ENCODE peak calls at places on chromosomes 4 and X, in four cellular contexts. L is AG04450, V is testis, A is HFFc6. Y is an unnamed sample.

GRCh38 chrX:63503541-63503940 is 152.4 kb upstream of the SPIN4 start:
- DNase-seq in L (no peak), V (no peak), A (peak), Y (peak)

GRCh38 chr4:128513664-128514484 is 226.3 kb upstream of the PGRMC2 start:
- DNase-seq in L (no peak), V (no peak), A (no peak), Y (peak)

GRCh38 chr4:140094701-140095420 is 59.1 kb downstream of the MAML3 start:
- DNase-seq in L (no peak), V (peak), A (no peak), Y (no peak)

GRCh38 chr4:110735691-110736090 is 112.8 kb upstream of the PITX2 start:
- DNase-seq in L (no peak), V (peak), A (no peak), Y (peak)

GRCh38 chr4:67282749-67283148 is 262.6 kb downstream of the CENPC start:
- DNase-seq in L (no peak), V (no peak), A (no peak), Y (no peak)

GRCh38 chr4:168273838-168274237 is 44.7 kb downstream of the DDX60 start:
- DNase-seq in L (no peak), V (no peak), A (no peak), Y (no peak)

GRCh38 chrX:107736781-107737531 is 38.6 kb downstream of the TSC22D3 start:
- DNase-seq in L (no peak), V (no peak), A (no peak), Y (no peak)

GRCh38 chrX:44462851-44463250 is 79.8 kb downstream of the FUNDC1 start:
- DNase-seq in L (no peak), V (no peak), A (peak), Y (peak)

GRCh38 chr4:94304365-94304971 is 38.2 kb downstream of the HPGDS start:
- DNase-seq in L (no peak), V (peak), A (no peak), Y (peak)

GRCh38 chrX:78330068-78330467 is 2.7 kb upstream of the CYSLTR1 start:
- DNase-seq in L (no peak), V (no peak), A (no peak), Y (no peak)

GRCh38 chr4:101599620-101600019 is 190.9 kb upstream of the BANK1 start:
- DNase-seq in L (no peak), V (no peak), A (no peak), Y (peak)

GRCh38 chrX:110032534-110033161 is 29.7 kb downstream of the TMEM164 start:
- DNase-seq in L (no peak), V (no peak), A (no peak), Y (peak)

GRCh38 chr4:159258889-159259560 is 156.1 kb downstream of the RAPGEF2 start:
- DNase-seq in L (no peak), V (no peak), A (no peak), Y (no peak)

GRCh38 chr4:176671532-176671931 is 121.2 kb downstream of the VEGFC start:
- DNase-seq in L (no peak), V (no peak), A (no peak), Y (no peak)

GRCh38 chrX:52424658-52425057 is 55.8 kb downstream of the XAGE2 start:
- DNase-seq in L (no peak), V (no peak), A (peak), Y (peak)

GRCh38 chr4:11428701-11429571 is at the start of gene HS3ST1:
- DNase-seq in L (no peak), V (peak), A (no peak), Y (peak)

GRCh38 chrX:132219343-132219768 is at the start of gene RAP2C:
- DNase-seq in L (no peak), V (peak), A (peak), Y (peak)

GRCh38 chrX:72095370-72095769 is 36.3 kb downstream of the RTL5 start:
- DNase-seq in L (no peak), V (no peak), A (no peak), Y (no peak)

GRCh38 chr4:97496298-97496873 is 646.9 kb downstream of the STPG2 start:
- DNase-seq in L (no peak), V (no peak), A (no peak), Y (no peak)

GRCh38 chr4:96472103-96472867 is 632.4 kb downstream of the PDHA2 start:
- DNase-seq in L (no peak), V (no peak), A (no peak), Y (no peak)

GRCh38 chr4:39227906-39228305 is 45.6 kb downstream of the WDR19 start:
- DNase-seq in L (no peak), V (no peak), A (no peak), Y (peak)

GRCh38 chrX:18036394-18036793 is 175.3 kb upstream of the RAI2 start:
- DNase-seq in L (no peak), V (no peak), A (no peak), Y (no peak)

GRCh38 chrX:153333271-153333670 is 682 bp upstream of the ZNF275 start:
- DNase-seq in L (no peak), V (no peak), A (peak), Y (peak)

GRCh38 chr4:95250544-95251137 is 298.1 kb downstream of the UNC5C start:
- DNase-seq in L (no peak), V (no peak), A (no peak), Y (no peak)

GRCh38 chr4:81724925-81725329 is 253.2 kb upstream of the RASGEF1B start:
- DNase-seq in L (no peak), V (peak), A (no peak), Y (peak)

GRCh38 chr4:125956281-125956680 is 641.5 kb downstream of the FAT4 start:
- DNase-seq in L (no peak), V (no peak), A (peak), Y (no peak)

GRCh38 chr4:76028242-76028859 is 5.1 kb upstream of the CXCL10 start:
- DNase-seq in L (no peak), V (no peak), A (no peak), Y (no peak)

GRCh38 chr4:81922271-81922775 is 450.6 kb upstream of the RASGEF1B start:
- DNase-seq in L (no peak), V (no peak), A (no peak), Y (no peak)

GRCh38 chr4:81215219-81215892 is at the start of gene PRKG2:
- DNase-seq in L (no peak), V (peak), A (no peak), Y (peak)

GRCh38 chrX:74449937-74450330 is 28.6 kb downstream of the SLC16A2 start:
- DNase-seq in L (no peak), V (no peak), A (peak), Y (peak)

GRCh38 chrX:18929775-18930174 is 54.1 kb downstream of the PHKA2 start:
- DNase-seq in L (no peak), V (no peak), A (no peak), Y (no peak)

GRCh38 chr4:145098675-145099037 is 545 bp downstream of the ABCE1 start:
- DNase-seq in L (no peak), V (peak), A (peak), Y (peak)

GRCh38 chr4:5772528-5773270 is 61.7 kb downstream of the EVC start:
- DNase-seq in L (no peak), V (no peak), A (no peak), Y (no peak)

GRCh38 chrX:13022926-13023325 is 21.5 kb downstream of the FAM9C start:
- DNase-seq in L (no peak), V (no peak), A (no peak), Y (no peak)

GRCh38 chrX:154805696-154806091 is 409 bp upstream of the MPP1 start:
- DNase-seq in L (no peak), V (no peak), A (no peak), Y (peak)

Y was measured in GM23248.